ENCODE peak calls at places on chromosomes 16 and 17, in eight cellular contexts. One of them, this sample, is unnamed.

GRCh38 chr16:23379707-23380106 is 73.3 kb downstream of the COG7 start:
- DNase-seq in cardiac fibroblast: no peak
- DNase-seq in dorsolateral prefrontal cortex: no peak
- DNase-seq in tibial nerve: no peak
- DNase-seq in left ventricle myocardium inferior: no peak
- DNase-seq in brain microvascular endothelial cell: no peak
- DNase-seq in stomach: no peak
- DNase-seq in lower leg skin: no peak
- DNase-seq in this sample: no peak

GRCh38 chr16:88616320-88616719 is 22.1 kb upstream of the IL17C start:
- DNase-seq in lower leg skin: no peak
- DNase-seq in left ventricle myocardium inferior: no peak
- DNase-seq in dorsolateral prefrontal cortex: no peak
- DNase-seq in tibial nerve: no peak
- DNase-seq in cardiac fibroblast: no peak
- DNase-seq in brain microvascular endothelial cell: no peak
- DNase-seq in stomach: peak; percentile 98
- DNase-seq in this sample: no peak

GRCh38 chr16:31477220-31478216 is 5.4 kb upstream of the SLC5A2 start:
- DNase-seq in stomach: peak; percentile 86
- DNase-seq in left ventricle myocardium inferior: no peak
- DNase-seq in lower leg skin: no peak
- DNase-seq in cardiac fibroblast: no peak
- DNase-seq in dorsolateral prefrontal cortex: no peak
- DNase-seq in brain microvascular endothelial cell: no peak
- DNase-seq in tibial nerve: no peak
- DNase-seq in this sample: no peak

GRCh38 chr16:81450783-81451491 is 6.3 kb downstream of the CMIP start:
- DNase-seq in brain microvascular endothelial cell: no peak
- DNase-seq in tibial nerve: no peak
- DNase-seq in lower leg skin: no peak
- DNase-seq in cardiac fibroblast: no peak
- DNase-seq in dorsolateral prefrontal cortex: no peak
- DNase-seq in stomach: no peak
- DNase-seq in left ventricle myocardium inferior: no peak
- DNase-seq in this sample: no peak

GRCh38 chr16:50067290-50067853 is 1.6 kb downstream of the HEATR3 start:
- DNase-seq in stomach: no peak
- DNase-seq in lower leg skin: no peak
- DNase-seq in left ventricle myocardium inferior: no peak
- DNase-seq in tibial nerve: no peak
- DNase-seq in dorsolateral prefrontal cortex: no peak
- DNase-seq in cardiac fibroblast: peak; percentile 75
- DNase-seq in brain microvascular endothelial cell: peak; percentile 60
- DNase-seq in this sample: peak; percentile 29

GRCh38 chr17:27485711-27486495 is 29.7 kb downstream of the KSR1 start:
- DNase-seq in cardiac fibroblast: no peak
- DNase-seq in brain microvascular endothelial cell: no peak
- DNase-seq in dorsolateral prefrontal cortex: no peak
- DNase-seq in tibial nerve: no peak
- DNase-seq in lower leg skin: no peak
- DNase-seq in left ventricle myocardium inferior: no peak
- DNase-seq in stomach: no peak
- DNase-seq in this sample: no peak

GRCh38 chr17:3773511-3773910 is 27.5 kb downstream of the ITGAE start:
- DNase-seq in cardiac fibroblast: peak; percentile 26
- DNase-seq in brain microvascular endothelial cell: peak; percentile 46
- DNase-seq in tibial nerve: no peak
- DNase-seq in stomach: no peak
- DNase-seq in left ventricle myocardium inferior: no peak
- DNase-seq in lower leg skin: no peak
- DNase-seq in dorsolateral prefrontal cortex: no peak
- DNase-seq in this sample: peak; percentile 34

GRCh38 chr16:89426736-89427525 is 63.4 kb downstream of the ANKRD11 start:
- DNase-seq in tibial nerve: no peak
- DNase-seq in stomach: no peak
- DNase-seq in brain microvascular endothelial cell: peak; percentile 30
- DNase-seq in left ventricle myocardium inferior: no peak
- DNase-seq in cardiac fibroblast: no peak
- DNase-seq in lower leg skin: no peak
- DNase-seq in dorsolateral prefrontal cortex: no peak
- DNase-seq in this sample: no peak

GRCh38 chr17:31595076-31595475 is 203.6 kb downstream of the RAB11FIP4 start:
- DNase-seq in tibial nerve: no peak
- DNase-seq in dorsolateral prefrontal cortex: no peak
- DNase-seq in brain microvascular endothelial cell: no peak
- DNase-seq in cardiac fibroblast: no peak
- DNase-seq in stomach: no peak
- DNase-seq in lower leg skin: peak; percentile 10
- DNase-seq in left ventricle myocardium inferior: no peak
- DNase-seq in this sample: no peak

GRCh38 chr16:76197925-76198324 is 79.3 kb upstream of the CNTNAP4 start:
- DNase-seq in brain microvascular endothelial cell: no peak
- DNase-seq in left ventricle myocardium inferior: no peak
- DNase-seq in cardiac fibroblast: no peak
- DNase-seq in dorsolateral prefrontal cortex: no peak
- DNase-seq in lower leg skin: no peak
- DNase-seq in stomach: no peak
- DNase-seq in tibial nerve: no peak
- DNase-seq in this sample: no peak

GRCh38 chr16:87686697-87687570 is 78.9 kb downstream of the KLHDC4 start:
- DNase-seq in brain microvascular endothelial cell: no peak
- DNase-seq in tibial nerve: no peak
- DNase-seq in dorsolateral prefrontal cortex: no peak
- DNase-seq in lower leg skin: no peak
- DNase-seq in stomach: no peak
- DNase-seq in cardiac fibroblast: peak; percentile 8
- DNase-seq in left ventricle myocardium inferior: no peak
- DNase-seq in this sample: no peak

GRCh38 chr17:63275318-63275967 is 170.7 kb downstream of the CYB561 start:
- DNase-seq in lower leg skin: no peak
- DNase-seq in tibial nerve: no peak
- DNase-seq in brain microvascular endothelial cell: peak; percentile 95
- DNase-seq in left ventricle myocardium inferior: no peak
- DNase-seq in cardiac fibroblast: peak; percentile 92
- DNase-seq in dorsolateral prefrontal cortex: no peak
- DNase-seq in stomach: no peak
- DNase-seq in this sample: peak; percentile 81
- TF ChIP-seq CTCF in lower leg skin: no peak
- TF ChIP-seq CTCF in tibial nerve: no peak
- TF ChIP-seq CTCF in brain microvascular endothelial cell: no peak
- TF ChIP-seq CTCF in left ventricle myocardium inferior: no peak
- TF ChIP-seq CTCF in cardiac fibroblast: no peak
- TF ChIP-seq CTCF in dorsolateral prefrontal cortex: no peak
- TF ChIP-seq CTCF in stomach: no peak
- TF ChIP-seq CTCF in this sample: no peak

DNA sequence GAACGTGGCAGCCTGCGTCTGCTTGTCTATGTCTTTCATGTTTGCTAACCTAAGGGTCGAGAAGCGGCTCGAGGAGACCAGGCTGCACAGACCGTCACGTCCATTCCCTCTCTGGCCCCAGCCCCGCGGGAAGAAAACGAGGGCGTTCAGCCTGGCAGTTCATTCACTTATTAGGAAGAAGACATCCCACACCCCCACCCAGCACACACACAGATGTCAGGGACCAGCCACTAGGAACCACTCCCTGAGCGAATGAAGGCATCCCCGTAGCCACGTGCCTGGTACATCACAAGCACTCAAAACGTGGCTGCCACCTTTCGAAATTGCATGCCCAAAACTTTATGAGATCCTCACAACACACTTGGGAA is 712 bp upstream of the MTHFSD start:
- DNase-seq in left ventricle myocardium inferior: no peak
- DNase-seq in brain microvascular endothelial cell: no peak
- DNase-seq in stomach: no peak
- DNase-seq in tibial nerve: no peak
- DNase-seq in dorsolateral prefrontal cortex: no peak
- DNase-seq in lower leg skin: no peak
- DNase-seq in cardiac fibroblast: no peak
- DNase-seq in this sample: no peak
- H3K4me3 ChIP-seq in left ventricle myocardium inferior: peak overlapping the region; percentile 97
- H3K4me3 ChIP-seq in brain microvascular endothelial cell: peak overlapping the region; percentile 96
- H3K4me3 ChIP-seq in stomach: peak overlapping the region; percentile 83
- H3K4me3 ChIP-seq in tibial nerve: peak overlapping the region; percentile 93
- H3K4me3 ChIP-seq in dorsolateral prefrontal cortex: peak overlapping the region; percentile 98
- H3K4me3 ChIP-seq in lower leg skin: no peak overlapping the region
- H3K4me3 ChIP-seq in cardiac fibroblast: peak overlapping the region; percentile 89
- H3K4me3 ChIP-seq in this sample: peak overlapping the region; percentile 96

GRCh38 chr16:2752035-2752849 is at the start of gene SRRM2:
- DNase-seq in dorsolateral prefrontal cortex: peak; percentile 91
- DNase-seq in cardiac fibroblast: peak; percentile 98
- DNase-seq in stomach: peak; percentile 95
- DNase-seq in left ventricle myocardium inferior: peak; percentile 96
- DNase-seq in lower leg skin: peak; percentile 99
- DNase-seq in brain microvascular endothelial cell: peak; percentile 92
- DNase-seq in tibial nerve: peak; percentile 93
- DNase-seq in this sample: peak; percentile 91
- TF ChIP-seq CTCF in dorsolateral prefrontal cortex: no peak
- TF ChIP-seq CTCF in cardiac fibroblast: no peak
- TF ChIP-seq CTCF in stomach: no peak
- TF ChIP-seq CTCF in left ventricle myocardium inferior: no peak
- TF ChIP-seq CTCF in lower leg skin: no peak
- TF ChIP-seq CTCF in brain microvascular endothelial cell: no peak
- TF ChIP-seq CTCF in tibial nerve: no peak
- TF ChIP-seq CTCF in this sample: no peak

GRCh38 chr17:81045590-81046095 is 10.7 kb downstream of the BAIAP2 start:
- DNase-seq in tibial nerve: no peak
- DNase-seq in lower leg skin: no peak
- DNase-seq in stomach: no peak
- DNase-seq in cardiac fibroblast: no peak
- DNase-seq in dorsolateral prefrontal cortex: no peak
- DNase-seq in left ventricle myocardium inferior: no peak
- DNase-seq in brain microvascular endothelial cell: no peak
- DNase-seq in this sample: no peak

GRCh38 chr17:81043725-81044427 is 8.9 kb downstream of the BAIAP2 start:
- DNase-seq in stomach: peak; percentile 76
- DNase-seq in tibial nerve: no peak
- DNase-seq in lower leg skin: no peak
- DNase-seq in left ventricle myocardium inferior: no peak
- DNase-seq in dorsolateral prefrontal cortex: no peak
- DNase-seq in brain microvascular endothelial cell: peak; percentile 25
- DNase-seq in cardiac fibroblast: peak; percentile 16
- DNase-seq in this sample: no peak

GRCh38 chr17:81046131-81046769 is 11.3 kb downstream of the BAIAP2 start:
- DNase-seq in brain microvascular endothelial cell: no peak
- DNase-seq in lower leg skin: no peak
- DNase-seq in cardiac fibroblast: no peak
- DNase-seq in stomach: no peak
- DNase-seq in dorsolateral prefrontal cortex: no peak
- DNase-seq in left ventricle myocardium inferior: no peak
- DNase-seq in tibial nerve: no peak
- DNase-seq in this sample: no peak

GRCh38 chr17:81044428-81044763 is 9.4 kb downstream of the BAIAP2 start:
- DNase-seq in cardiac fibroblast: no peak
- DNase-seq in tibial nerve: no peak
- DNase-seq in left ventricle myocardium inferior: no peak
- DNase-seq in stomach: no peak
- DNase-seq in lower leg skin: no peak
- DNase-seq in dorsolateral prefrontal cortex: no peak
- DNase-seq in brain microvascular endothelial cell: no peak
- DNase-seq in this sample: no peak

DNA sequence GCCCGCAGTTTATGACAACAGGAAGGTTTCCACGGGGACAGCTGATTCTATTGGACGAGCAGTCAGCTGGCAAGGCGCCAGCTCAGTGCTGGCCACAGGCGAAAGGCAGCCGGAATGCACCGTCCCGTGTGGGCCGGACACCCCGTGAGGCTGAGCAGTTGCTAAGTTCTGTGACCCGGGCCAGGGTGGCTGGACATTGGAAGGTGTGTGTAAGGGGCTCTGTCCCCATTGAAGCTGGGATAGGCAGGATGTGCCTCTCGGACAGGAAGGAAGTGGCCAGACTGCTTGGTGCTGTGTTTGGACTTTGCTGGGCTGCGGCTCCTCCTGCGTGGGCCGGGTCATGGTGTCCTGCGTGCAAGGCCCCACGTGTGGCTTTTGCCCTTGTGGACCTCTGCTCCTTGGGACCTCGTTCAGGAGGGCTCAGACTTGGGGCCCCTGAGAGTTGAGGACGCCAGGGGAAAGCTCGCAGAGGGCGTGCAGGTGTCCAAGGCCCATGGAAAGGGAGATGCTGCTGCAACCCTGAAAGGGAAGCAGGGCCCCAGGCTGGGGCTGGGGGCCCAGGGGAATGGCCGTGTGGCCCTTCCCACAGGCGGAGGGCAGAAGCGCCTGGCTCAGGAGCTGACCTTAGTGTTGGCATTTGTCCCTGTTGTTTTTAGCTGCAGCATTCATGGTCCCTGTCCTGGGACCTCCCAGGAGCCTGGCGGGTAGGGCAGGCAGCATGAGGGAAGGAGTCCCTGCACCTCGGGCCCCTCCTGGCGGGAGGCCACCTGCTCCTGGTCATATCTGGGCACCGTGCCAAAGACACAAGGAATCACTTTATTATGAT is 10.0 kb downstream of the BAIAP2 start:
- DNase-seq in lower leg skin: peak; percentile 95
- DNase-seq in cardiac fibroblast: peak; percentile 68
- DNase-seq in brain microvascular endothelial cell: peak; percentile 79
- DNase-seq in tibial nerve: peak; percentile 71
- DNase-seq in left ventricle myocardium inferior: peak; percentile 89
- DNase-seq in stomach: peak; percentile 69
- DNase-seq in dorsolateral prefrontal cortex: no peak
- DNase-seq in this sample: no peak
- H3K4me3 ChIP-seq in lower leg skin: no peak overlapping the region
- H3K4me3 ChIP-seq in cardiac fibroblast: no peak overlapping the region
- H3K4me3 ChIP-seq in brain microvascular endothelial cell: no peak overlapping the region
- H3K4me3 ChIP-seq in tibial nerve: no peak overlapping the region
- H3K4me3 ChIP-seq in left ventricle myocardium inferior: peak overlapping the region; percentile 38
- H3K4me3 ChIP-seq in stomach: no peak overlapping the region
- H3K4me3 ChIP-seq in dorsolateral prefrontal cortex: peak overlapping the region; percentile 2
- H3K4me3 ChIP-seq in this sample: no peak overlapping the region